ENCODE peak calls at places on chromosomes 16 and 17, in seven cellular contexts. One of them, this sample, is unnamed.

GRCh38 chr17:3976675-3977171 is 12.5 kb upstream of the ATP2A3 start:
- DNase-seq in H1: no peak
- DNase-seq in HepG2: no peak
- DNase-seq in GM12891: no peak
- DNase-seq in K562: no peak
- DNase-seq in GM12878: no peak
- DNase-seq in SK-N-SH: peak; percentile 26
- DNase-seq in this sample: no peak

GRCh38 chr17:54982399-54982798 is 13.8 kb downstream of the STXBP4 start:
- DNase-seq in H1: no peak
- DNase-seq in HepG2: no peak
- DNase-seq in GM12891: no peak
- DNase-seq in K562: no peak
- DNase-seq in GM12878: no peak
- DNase-seq in SK-N-SH: no peak
- DNase-seq in this sample: no peak

GRCh38 chr16:53056528-53056881 is 1.7 kb downstream of the CHD9 start:
- DNase-seq in H1: no peak
- DNase-seq in HepG2: peak; percentile 72
- DNase-seq in GM12891: no peak
- DNase-seq in K562: peak; percentile 37
- DNase-seq in GM12878: no peak
- DNase-seq in SK-N-SH: no peak
- DNase-seq in this sample: no peak

GRCh38 chr17:82297804-82298537 is 19.4 kb downstream of the CD7 start:
- DNase-seq in H1: no peak
- DNase-seq in HepG2: no peak
- DNase-seq in GM12891: peak; percentile 83
- DNase-seq in K562: peak; percentile 85
- DNase-seq in GM12878: peak; percentile 80
- DNase-seq in SK-N-SH: peak; percentile 90
- DNase-seq in this sample: peak; percentile 89

GRCh38 chr17:50219939-50220465 is 18.6 kb upstream of the COL1A1 start:
- DNase-seq in H1: no peak
- DNase-seq in HepG2: peak; percentile 87
- DNase-seq in GM12891: no peak
- DNase-seq in K562: no peak
- DNase-seq in GM12878: no peak
- DNase-seq in SK-N-SH: no peak
- DNase-seq in this sample: no peak

GRCh38 chr17:49224198-49224996 is 6.2 kb downstream of the PHOSPHO1 start:
- DNase-seq in H1: peak; percentile 78
- DNase-seq in HepG2: no peak
- DNase-seq in GM12891: no peak
- DNase-seq in K562: no peak
- DNase-seq in GM12878: no peak
- DNase-seq in SK-N-SH: peak; percentile 50
- DNase-seq in this sample: no peak

GRCh38 chr17:40315678-40316570 is 6.9 kb downstream of the RARA start:
- DNase-seq in H1: no peak
- DNase-seq in HepG2: no peak
- DNase-seq in GM12891: no peak
- DNase-seq in K562: peak; percentile 63
- DNase-seq in GM12878: no peak
- DNase-seq in SK-N-SH: peak; percentile 8
- DNase-seq in this sample: no peak

GRCh38 chr17:43114101-43114691 is 11.0 kb downstream of the BRCA1 start:
- DNase-seq in H1: no peak
- DNase-seq in HepG2: peak; percentile 87
- DNase-seq in GM12891: no peak
- DNase-seq in K562: no peak
- DNase-seq in GM12878: no peak
- DNase-seq in SK-N-SH: no peak
- DNase-seq in this sample: no peak

GRCh38 chr16:79286646-79287423 is 313.7 kb downstream of the MAF start:
- DNase-seq in H1: no peak
- DNase-seq in HepG2: no peak
- DNase-seq in GM12891: peak; percentile 40
- DNase-seq in K562: no peak
- DNase-seq in GM12878: peak; percentile 49
- DNase-seq in SK-N-SH: no peak
- DNase-seq in this sample: no peak

GRCh38 chr17:34235389-34236028 is 19.6 kb upstream of the CCL2 start:
- DNase-seq in H1: no peak
- DNase-seq in HepG2: no peak
- DNase-seq in GM12891: no peak
- DNase-seq in K562: no peak
- DNase-seq in GM12878: no peak
- DNase-seq in SK-N-SH: no peak
- DNase-seq in this sample: no peak

GRCh38 chr17:31548709-31549108 is 157.2 kb downstream of the RAB11FIP4 start:
- DNase-seq in H1: no peak
- DNase-seq in HepG2: no peak
- DNase-seq in GM12891: no peak
- DNase-seq in K562: peak; percentile 67
- DNase-seq in GM12878: no peak
- DNase-seq in SK-N-SH: peak; percentile 65
- DNase-seq in this sample: no peak

GRCh38 chr16:86343111-86343642 is 167.2 kb upstream of the FOXF1 start:
- DNase-seq in H1: no peak
- DNase-seq in HepG2: no peak
- DNase-seq in GM12891: no peak
- DNase-seq in K562: no peak
- DNase-seq in GM12878: no peak
- DNase-seq in SK-N-SH: peak; percentile 45
- DNase-seq in this sample: no peak

GRCh38 chr16:85048921-85049562 is 21.4 kb downstream of the KIAA0513 start:
- DNase-seq in H1: no peak
- DNase-seq in HepG2: no peak
- DNase-seq in GM12891: no peak
- DNase-seq in K562: no peak
- DNase-seq in GM12878: no peak
- DNase-seq in SK-N-SH: no peak
- DNase-seq in this sample: no peak

GRCh38 chr17:76251478-76252039 is 11.3 kb upstream of the RNF157 start:
- DNase-seq in H1: no peak
- DNase-seq in HepG2: peak; percentile 56
- DNase-seq in GM12891: no peak
- DNase-seq in K562: no peak
- DNase-seq in GM12878: no peak
- DNase-seq in SK-N-SH: no peak
- DNase-seq in this sample: no peak

GRCh38 chr16:53061701-53062159 is 6.9 kb downstream of the CHD9 start:
- DNase-seq in H1: no peak
- DNase-seq in HepG2: peak; percentile 70
- DNase-seq in GM12891: no peak
- DNase-seq in K562: no peak
- DNase-seq in GM12878: peak; percentile 96
- DNase-seq in SK-N-SH: no peak
- DNase-seq in this sample: no peak

GRCh38 chr16:7511549-7512260 is 179.1 kb downstream of the RBFOX1 start:
- DNase-seq in H1: no peak
- DNase-seq in HepG2: no peak
- DNase-seq in GM12891: no peak
- DNase-seq in K562: no peak
- DNase-seq in GM12878: no peak
- DNase-seq in SK-N-SH: no peak
- DNase-seq in this sample: no peak

GRCh38 chr16:53083123-53083522 is 28.3 kb downstream of the CHD9 start:
- DNase-seq in H1: no peak
- DNase-seq in HepG2: no peak
- DNase-seq in GM12891: no peak
- DNase-seq in K562: peak; percentile 51
- DNase-seq in GM12878: no peak
- DNase-seq in SK-N-SH: no peak
- DNase-seq in this sample: no peak

GRCh38 chr16:49588729-49589384 is 215.3 kb downstream of the C16orf78 start:
- DNase-seq in H1: peak; percentile 53
- DNase-seq in HepG2: no peak
- DNase-seq in GM12891: no peak
- DNase-seq in K562: no peak
- DNase-seq in GM12878: no peak
- DNase-seq in SK-N-SH: no peak
- DNase-seq in this sample: no peak

GRCh38 chr17:45123076-45123770 is 9.1 kb downstream of the PLCD3 start:
- DNase-seq in H1: no peak
- DNase-seq in HepG2: peak; percentile 35
- DNase-seq in GM12891: no peak
- DNase-seq in K562: no peak
- DNase-seq in GM12878: no peak
- DNase-seq in SK-N-SH: no peak
- DNase-seq in this sample: no peak

GRCh38 chr17:5705081-5705875 is 121.0 kb upstream of the NLRP1 start:
- DNase-seq in H1: peak; percentile 80
- DNase-seq in HepG2: no peak
- DNase-seq in GM12891: no peak
- DNase-seq in K562: peak; percentile 31
- DNase-seq in GM12878: no peak
- DNase-seq in SK-N-SH: peak; percentile 36
- DNase-seq in this sample: no peak

GRCh38 chr16:4244254-4244812 is 2.5 kb upstream of the SRL start:
- DNase-seq in H1: no peak
- DNase-seq in HepG2: no peak
- DNase-seq in GM12891: no peak
- DNase-seq in K562: peak; percentile 56
- DNase-seq in GM12878: no peak
- DNase-seq in SK-N-SH: no peak
- DNase-seq in this sample: no peak

GRCh38 chr17:72611172-72611571 is 481.3 kb downstream of the SLC39A11 start:
- DNase-seq in H1: no peak
- DNase-seq in HepG2: no peak
- DNase-seq in GM12891: no peak
- DNase-seq in K562: no peak
- DNase-seq in GM12878: no peak
- DNase-seq in SK-N-SH: no peak
- DNase-seq in this sample: no peak

GRCh38 chr17:1978396-1978962 is 46.7 kb downstream of the RTN4RL1 start:
- DNase-seq in H1: no peak
- DNase-seq in HepG2: no peak
- DNase-seq in GM12891: no peak
- DNase-seq in K562: no peak
- DNase-seq in GM12878: no peak
- DNase-seq in SK-N-SH: no peak
- DNase-seq in this sample: no peak

DNA sequence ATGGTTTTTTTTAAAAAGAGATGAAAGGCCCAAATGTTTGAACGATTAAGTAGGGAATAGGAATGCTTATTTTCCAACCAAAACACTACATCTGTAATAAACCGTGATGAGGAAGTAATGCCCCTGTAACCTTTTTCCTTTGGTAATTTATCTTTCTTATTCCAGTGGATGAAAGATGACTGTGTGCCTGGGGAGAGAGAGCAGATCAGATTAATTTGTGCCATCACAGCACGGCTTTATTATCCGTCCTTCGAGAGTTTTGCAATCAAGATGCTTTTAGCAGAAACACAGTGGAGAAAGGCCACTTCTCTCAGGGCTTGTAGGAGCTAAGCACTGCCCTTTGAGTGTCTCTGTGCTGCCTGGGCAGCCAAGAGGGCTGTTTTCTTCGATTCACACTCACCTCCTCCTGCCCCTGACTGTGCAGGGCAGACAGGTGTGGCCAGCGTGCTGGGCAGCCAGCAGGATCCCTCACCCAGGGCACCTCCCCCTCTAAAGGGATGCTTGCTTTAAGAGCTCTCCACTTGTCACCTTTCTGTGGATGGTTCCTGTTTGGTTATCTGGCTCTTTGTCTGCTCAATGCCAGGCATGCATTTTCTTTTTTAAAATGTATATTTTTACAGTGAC is 190.2 kb downstream of the PRKCA start:
- DNase-seq in H1: no peak
- DNase-seq in HepG2: no peak
- DNase-seq in GM12891: no peak
- DNase-seq in K562: no peak
- DNase-seq in GM12878: no peak
- DNase-seq in SK-N-SH: peak; percentile 54
- DNase-seq in this sample: no peak
- TF ChIP-seq TAF1 in H1: no peak
- TF ChIP-seq TAF1 in HepG2: no peak
- TF ChIP-seq TAF1 in GM12891: no peak
- TF ChIP-seq TAF1 in K562: no peak
- TF ChIP-seq TAF1 in GM12878: no peak
- TF ChIP-seq TAF1 in SK-N-SH: no peak
- TF ChIP-seq TAF1 in this sample: no peak

GRCh38 chr16:82129881-82130280 is 40.1 kb downstream of the MPHOSPH6 start:
- DNase-seq in H1: no peak
- DNase-seq in HepG2: no peak
- DNase-seq in GM12891: no peak
- DNase-seq in K562: no peak
- DNase-seq in GM12878: no peak
- DNase-seq in SK-N-SH: no peak
- DNase-seq in this sample: no peak
- TF ChIP-seq TAF1 in H1: no peak
- TF ChIP-seq TAF1 in HepG2: no peak
- TF ChIP-seq TAF1 in GM12891: no peak
- TF ChIP-seq TAF1 in K562: no peak
- TF ChIP-seq TAF1 in GM12878: no peak
- TF ChIP-seq TAF1 in SK-N-SH: no peak
- TF ChIP-seq TAF1 in this sample: no peak

GRCh38 chr17:78329263-78330059 is 30.4 kb downstream of the SOCS3 start:
- DNase-seq in H1: no peak
- DNase-seq in HepG2: no peak
- DNase-seq in GM12891: no peak
- DNase-seq in K562: no peak
- DNase-seq in GM12878: no peak
- DNase-seq in SK-N-SH: peak; percentile 41
- DNase-seq in this sample: no peak

GRCh38 chr17:78332530-78332929 is 27.3 kb downstream of the SOCS3 start:
- DNase-seq in H1: no peak
- DNase-seq in HepG2: no peak
- DNase-seq in GM12891: no peak
- DNase-seq in K562: no peak
- DNase-seq in GM12878: no peak
- DNase-seq in SK-N-SH: no peak
- DNase-seq in this sample: no peak

GRCh38 chr17:78327880-78328279 is 32.0 kb downstream of the SOCS3 start:
- DNase-seq in H1: no peak
- DNase-seq in HepG2: no peak
- DNase-seq in GM12891: no peak
- DNase-seq in K562: no peak
- DNase-seq in GM12878: no peak
- DNase-seq in SK-N-SH: no peak
- DNase-seq in this sample: no peak

GRCh38 chr17:78332991-78333390 is 26.9 kb downstream of the SOCS3 start:
- DNase-seq in H1: no peak
- DNase-seq in HepG2: no peak
- DNase-seq in GM12891: no peak
- DNase-seq in K562: no peak
- DNase-seq in GM12878: no peak
- DNase-seq in SK-N-SH: no peak
- DNase-seq in this sample: no peak

GRCh38 chr17:78330570-78331224 is 29.2 kb downstream of the SOCS3 start:
- DNase-seq in H1: no peak
- DNase-seq in HepG2: no peak
- DNase-seq in GM12891: no peak
- DNase-seq in K562: no peak
- DNase-seq in GM12878: no peak
- DNase-seq in SK-N-SH: peak; percentile 29
- DNase-seq in this sample: no peak
- TF ChIP-seq TAF1 in H1: no peak
- TF ChIP-seq TAF1 in HepG2: no peak
- TF ChIP-seq TAF1 in GM12891: no peak
- TF ChIP-seq TAF1 in K562: no peak
- TF ChIP-seq TAF1 in GM12878: no peak
- TF ChIP-seq TAF1 in SK-N-SH: no peak
- TF ChIP-seq TAF1 in this sample: no peak

GRCh38 chr17:27627514-27627913 is 3.5 kb upstream of the LGALS9 start:
- DNase-seq in H1: no peak
- DNase-seq in HepG2: no peak
- DNase-seq in GM12891: no peak
- DNase-seq in K562: no peak
- DNase-seq in GM12878: no peak
- DNase-seq in SK-N-SH: no peak
- DNase-seq in this sample: no peak
- TF ChIP-seq TAF1 in H1: no peak
- TF ChIP-seq TAF1 in HepG2: no peak
- TF ChIP-seq TAF1 in GM12891: no peak
- TF ChIP-seq TAF1 in K562: no peak
- TF ChIP-seq TAF1 in GM12878: no peak
- TF ChIP-seq TAF1 in SK-N-SH: no peak
- TF ChIP-seq TAF1 in this sample: no peak

This sample was measured in GM12892.